ENCODE peak calls at places on chromosome 14, in eight cellular contexts. C is mucosa of descending colon, N is transverse colon, T is endothelial cell of umbilical vein, J is fibroblast of mammary gland, H is AG10803, V is gastrocnemius medialis, M is right lobe of liver. E is an unnamed sample.

GRCh38 chr14:45972416-45972815 is 679.2 kb downstream of the RPL10L start:
- DNase-seq in N (no peak), C (no peak), J (no peak), M (no peak), H (no peak), V (no peak), T (no peak), E (no peak)

GRCh38 chr14:104576607-104577332 is 2.8 kb upstream of the C14orf180 start:
- DNase-seq in V (no peak), M (no peak), J (peak), H (no peak), N (peak), C (peak), T (no peak), E (no peak)

GRCh38 chr14:24921903-24922302 is 128.0 kb downstream of the STXBP6 start:
- DNase-seq in N (no peak), M (no peak), J (peak), H (peak), C (no peak), T (no peak), V (no peak), E (peak)

GRCh38 chr14:94334837-94335236 is 11.7 kb upstream of the SERPINA6 start:
- DNase-seq in J (peak), C (no peak), V (no peak), M (no peak), N (no peak), T (no peak), H (no peak), E (peak)

GRCh38 chr14:53663709-53664108 is 292.9 kb downstream of the BMP4 start:
- DNase-seq in J (peak), H (peak), V (peak), T (peak), C (no peak), M (no peak), N (peak), E (peak)

GRCh38 chr14:35883677-35884293 is 57.6 kb downstream of the BRMS1L start:
- DNase-seq in T (no peak), V (no peak), N (peak), C (peak), J (peak), H (peak), M (no peak), E (peak)

GRCh38 chr14:90520326-90520725 is 123.5 kb downstream of the CALM1 start:
- DNase-seq in N (no peak), V (no peak), J (no peak), H (no peak), M (no peak), T (no peak), C (no peak), E (no peak)

GRCh38 chr14:65249471-65250161 is 147.3 kb upstream of the MAX start:
- DNase-seq in H (no peak), M (no peak), T (peak), N (no peak), V (no peak), C (no peak), J (no peak), E (no peak)

GRCh38 chr14:101721951-101722661 is 39.4 kb upstream of the PPP2R5C start:
- DNase-seq in T (peak), N (peak), J (peak), M (no peak), H (peak), V (peak), C (peak), E (peak)

GRCh38 chr14:53047302-53047701 is 96.5 kb upstream of the FERMT2 start:
- DNase-seq in C (no peak), J (no peak), V (no peak), N (no peak), T (no peak), H (no peak), M (no peak), E (no peak)

GRCh38 chr14:20608383-20609095 is 17.4 kb upstream of the RNASE12 start:
- DNase-seq in T (no peak), V (no peak), C (no peak), M (no peak), H (no peak), J (no peak), N (no peak), E (no peak)

GRCh38 chr14:92649934-92650545 is 98.4 kb downstream of the LGMN start:
- DNase-seq in N (peak), M (peak), T (no peak), H (peak), C (peak), J (peak), V (peak), E (peak)

GRCh38 chr14:56378474-56378873 is 201.1 kb upstream of the TMEM260 start:
- DNase-seq in T (peak), V (no peak), H (peak), J (peak), C (no peak), M (no peak), N (no peak), E (peak)

GRCh38 chr14:99040047-99040446 is 231.9 kb downstream of the BCL11B start:
- DNase-seq in J (no peak), T (no peak), C (no peak), M (peak), H (no peak), N (no peak), V (no peak), E (no peak)

GRCh38 chr14:34874386-34875030 is 652 bp downstream of the BAZ1A start:
- DNase-seq in V (peak), C (peak), T (peak), J (peak), H (peak), N (peak), M (peak), E (peak)

GRCh38 chr14:54704768-54705167 is 137.8 kb downstream of the SAMD4A start:
- DNase-seq in N (no peak), T (no peak), H (no peak), J (no peak), C (no peak), V (no peak), M (peak), E (no peak)

GRCh38 chr14:103561381-103562134 is 899 bp downstream of the BAG5 start:
- DNase-seq in M (peak), T (peak), N (no peak), J (peak), H (peak), C (peak), V (peak), E (peak)

GRCh38 chr14:73223049-73223448 is 14.3 kb upstream of the PAPLN start:
- DNase-seq in V (no peak), H (peak), T (no peak), M (no peak), N (no peak), C (no peak), J (peak), E (no peak)

GRCh38 chr14:105087308-105087962 is 22.2 kb upstream of the GPR132 start:
- DNase-seq in H (peak), J (peak), N (no peak), T (no peak), C (no peak), M (peak), V (no peak), E (peak)

GRCh38 chr14:92716131-92716530 is 32.3 kb downstream of the LGMN start:
- DNase-seq in T (no peak), N (no peak), J (no peak), M (no peak), H (no peak), V (no peak), C (no peak), E (no peak)

GRCh38 chr14:52032196-52032865 is 36.5 kb downstream of the NID2 start:
- DNase-seq in H (peak), V (no peak), C (no peak), J (peak), M (no peak), T (no peak), N (no peak), E (no peak)

GRCh38 chr14:47626151-47627035 is 49.0 kb downstream of the MDGA2 start:
- DNase-seq in J (no peak), V (no peak), C (no peak), T (no peak), H (no peak), N (no peak), M (no peak), E (no peak)

GRCh38 chr14:22039938-22040780 is 366.5 kb upstream of the OR4E1 start:
- DNase-seq in C (peak), V (no peak), M (no peak), H (no peak), J (no peak), N (no peak), T (peak), E (peak)
- TF ChIP-seq CTCF in C (peak), V (no peak), M (no peak), H (no peak), J (peak), N (peak), T (peak), E (peak)

DNA sequence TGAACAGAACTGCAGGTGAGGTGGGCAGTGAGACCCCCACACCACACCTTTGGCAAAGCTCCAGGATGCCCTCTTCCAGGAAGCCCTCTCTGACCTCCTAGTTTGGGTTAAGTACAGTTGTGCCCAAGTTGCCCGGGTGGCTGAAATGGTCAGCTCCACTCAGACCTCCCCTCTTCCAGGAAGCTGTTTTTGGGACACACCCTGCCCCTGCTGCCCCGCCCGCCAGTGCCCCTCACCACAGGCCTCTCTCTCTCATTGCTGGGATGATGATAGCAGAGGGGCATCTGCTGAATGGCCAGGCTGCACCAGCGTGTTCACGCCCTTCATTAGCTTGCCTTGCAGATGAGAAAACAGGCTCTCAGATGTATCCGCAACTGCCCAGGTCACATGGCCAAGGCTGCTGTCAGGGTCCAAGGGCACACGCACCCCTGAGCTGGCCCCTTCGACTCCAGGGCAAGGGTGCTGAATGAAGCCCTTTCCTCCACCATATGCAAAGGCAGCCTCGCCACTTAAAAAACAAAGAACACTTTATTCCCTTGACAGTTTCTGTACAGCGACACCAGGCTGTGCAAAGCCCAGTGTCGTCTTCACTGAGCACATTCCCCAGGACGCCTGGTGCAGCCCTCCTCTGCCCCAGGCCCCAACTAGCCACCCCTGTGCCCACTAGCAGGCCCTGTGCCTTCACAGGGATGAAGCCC is 15.5 kb downstream of the SLC25A29 start:
- DNase-seq in C (no peak), J (no peak), T (no peak), M (no peak), H (no peak), V (no peak), N (no peak), E (no peak)
- H3K4me3 ChIP-seq in C (no peak), J (no peak), T (no peak), M (no peak), H (no peak), V (no peak), N (no peak), E (no peak)

DNA sequence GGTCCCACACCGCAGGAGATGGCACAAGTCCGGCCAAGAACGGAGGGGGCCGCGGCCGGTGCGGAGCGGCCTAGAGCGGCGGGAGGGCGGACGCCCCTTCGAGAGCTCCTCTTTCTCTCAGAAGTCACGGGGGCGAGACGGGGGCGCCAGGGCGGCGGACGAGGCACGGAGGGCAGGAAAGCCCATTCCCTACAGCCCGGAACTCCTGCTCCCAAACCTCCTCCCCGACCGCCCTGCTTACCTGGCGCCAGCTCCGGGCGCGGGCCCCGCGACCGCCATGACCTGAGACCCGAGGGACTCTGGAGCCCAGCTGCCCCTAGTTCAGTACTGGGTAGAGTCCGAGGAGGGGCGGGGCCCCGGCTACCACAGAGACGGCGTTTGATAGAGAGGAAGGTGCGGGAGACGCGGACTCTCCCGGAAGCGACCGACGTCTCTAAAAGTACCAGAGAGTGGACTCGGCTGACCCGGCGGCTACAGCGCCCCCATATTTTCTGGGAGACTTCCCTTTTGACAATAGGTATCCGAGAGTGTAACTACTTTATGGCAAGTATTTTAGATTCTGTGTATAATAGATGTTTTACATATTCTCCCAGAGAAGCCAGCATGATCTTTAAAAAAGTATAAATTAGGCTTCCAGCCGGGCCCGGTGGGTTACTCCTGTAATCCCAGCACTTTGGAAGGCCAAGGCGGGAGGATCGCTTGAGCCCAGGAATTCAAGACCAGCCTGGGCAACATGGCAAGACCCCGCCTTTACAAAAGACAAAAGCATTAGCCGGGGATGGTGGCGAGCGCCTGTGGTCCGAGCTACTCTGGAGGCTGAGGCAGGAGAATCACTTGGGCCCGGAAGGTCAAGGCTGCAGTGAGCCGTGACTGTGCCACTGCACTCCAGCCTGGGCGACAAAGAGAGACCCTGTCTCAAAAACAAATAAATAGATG is at the start of gene ABCD4:
- DNase-seq in M (peak), N (peak), J (peak), C (peak), H (peak), V (peak), T (peak), E (peak)
- TF ChIP-seq CTCF in M (peak), N (no peak), J (peak), C (no peak), H (peak), V (no peak), T (peak), E (peak)

DNA sequence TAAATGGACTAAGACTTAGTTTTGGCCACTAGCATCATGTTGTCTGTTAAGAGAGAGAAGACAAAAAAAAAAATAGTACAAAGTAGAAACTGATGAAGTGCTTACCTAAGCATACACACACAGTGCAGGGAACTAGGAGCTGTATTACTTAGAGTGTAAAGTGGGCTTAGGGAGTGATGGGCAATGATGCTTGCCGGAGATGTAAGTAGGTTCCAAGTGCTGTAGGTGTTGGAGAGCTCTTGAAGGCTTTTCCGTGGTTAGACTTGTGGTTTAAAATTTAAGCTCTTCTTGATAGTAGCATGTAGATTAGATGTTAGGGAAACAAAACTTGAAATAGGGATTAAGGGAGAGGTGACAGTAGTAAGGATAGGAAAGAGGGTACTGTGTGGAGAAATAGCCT is 34.7 kb downstream of the MIA2 start:
- DNase-seq in N (no peak), T (no peak), H (peak), C (no peak), J (peak), M (no peak), V (no peak), E (peak)
- H3K4me3 ChIP-seq in N (no peak), T (peak), H (peak), C (no peak), J (peak), M (peak), V (peak), E (peak)

DNA sequence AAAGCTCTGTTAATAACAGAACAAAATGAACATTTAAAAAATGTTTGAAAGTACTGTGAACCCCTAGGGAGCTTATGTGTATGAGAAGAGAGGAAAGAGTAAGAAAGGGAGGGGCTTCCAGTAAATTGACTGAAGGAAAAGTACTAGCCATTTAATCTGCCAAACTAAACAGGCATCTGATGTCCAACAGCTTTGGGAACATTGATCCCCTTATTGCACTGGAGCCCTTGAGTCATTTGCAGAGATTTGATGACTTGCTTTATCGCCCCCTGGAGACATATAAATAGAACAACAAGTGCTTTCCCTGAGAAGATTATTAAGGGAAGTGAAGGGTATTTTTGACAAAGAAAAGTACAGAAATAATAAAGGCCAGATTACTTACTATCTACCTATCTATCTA is 319.3 kb upstream of the NOVA1 start:
- DNase-seq in J (peak), M (no peak), V (peak), T (peak), N (no peak), C (no peak), H (peak), E (peak)
- TF ChIP-seq CTCF in J (peak), M (peak), V (peak), T (peak), N (peak), C (no peak), H (peak), E (peak)

DNA sequence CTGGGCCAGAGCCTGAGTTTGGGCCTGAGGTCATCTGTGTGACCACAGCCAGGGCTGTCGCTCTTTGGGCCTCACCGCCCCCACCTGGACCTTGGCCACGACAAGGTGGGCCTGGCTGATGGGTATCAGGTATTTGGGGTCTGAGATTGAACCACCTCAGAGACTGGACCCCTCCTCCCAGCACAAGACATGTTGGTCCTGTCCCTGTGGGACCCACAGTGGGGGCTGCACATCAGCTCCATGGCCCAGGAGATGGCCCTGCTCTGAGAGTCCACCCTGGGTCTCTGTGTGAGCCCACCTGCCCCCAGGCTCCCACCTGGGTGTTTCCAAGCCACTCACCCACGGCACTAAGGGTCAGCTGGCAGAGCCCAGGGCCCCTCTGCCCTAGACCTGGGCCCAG is 20.6 kb downstream of the BEGAIN start:
- DNase-seq in M (no peak), J (no peak), C (no peak), N (no peak), H (no peak), T (no peak), V (no peak), E (no peak)
- H3K4me3 ChIP-seq in M (no peak), J (no peak), C (no peak), N (no peak), H (no peak), T (no peak), V (peak), E (no peak)